ENCODE peak calls at places on chromosomes 3 and 15, in four cellular contexts. H is activated CD8-positive, alpha-beta memory T cell treated with anti-CD3 and anti-CD28 coated beads for 24 hours; G is esophagus squamous epithelium; V is Calu3. D is an unnamed sample.

GRCh38 chr15:31277335-31278055 is 49.1 kb upstream of the KLF13 start:
- DNase-seq in H (no peak), G (no peak), V (no peak), D (no peak)

GRCh38 chr15:87354661-87355410 is 901.7 kb downstream of the NTRK3 start:
- DNase-seq in H (no peak), G (no peak), V (no peak), D (no peak)

GRCh38 chr3:130820976-130821375 is 72.9 kb upstream of the ATP2C1 start:
- DNase-seq in H (no peak), G (no peak), V (peak), D (peak)

GRCh38 chr15:82539690-82540054 is 585 bp downstream of the RPS17 start:
- DNase-seq in H (no peak), G (no peak), V (no peak), D (no peak)

GRCh38 chr3:169466990-169467389 is 196.5 kb downstream of the MECOM start:
- DNase-seq in H (no peak), G (no peak), V (no peak), D (no peak)

GRCh38 chr3:108067768-108068167 is 23.1 kb downstream of the CD47 start:
- DNase-seq in H (no peak), G (no peak), V (no peak), D (no peak)

GRCh38 chr3:11091088-11091590 is 63.2 kb upstream of the HRH1 start:
- DNase-seq in H (no peak), G (no peak), V (no peak), D (no peak)

GRCh38 chr3:151660890-151661289 is 72.8 kb upstream of the AADACL2 start:
- DNase-seq in H (no peak), G (no peak), V (no peak), D (no peak)

GRCh38 chr15:57649138-57649537 is 57.4 kb upstream of the POLR2M start:
- DNase-seq in H (no peak), G (no peak), V (no peak), D (no peak)

GRCh38 chr3:133882986-133883586 is 12.6 kb downstream of the RAB6B start:
- DNase-seq in H (peak), G (no peak), V (no peak), D (no peak)

GRCh38 chr15:56959318-56959648 is 40.8 kb downstream of the TCF12 start:
- DNase-seq in H (no peak), G (no peak), V (no peak), D (peak)

GRCh38 chr3:17771177-17772048 is 29.0 kb upstream of the TBC1D5 start:
- DNase-seq in H (no peak), G (no peak), V (no peak), D (no peak)

GRCh38 chr15:78098131-78098755 is 5.9 kb downstream of the SH2D7 start:
- DNase-seq in H (no peak), G (no peak), V (no peak), D (no peak)

D was measured in HepG2.